ENCODE peak calls at places on chromosomes 11 and 22, in six cellular contexts. H is stomach, Y is iPS DF 6.9, X is aorta, K is neuronal stem cell, V is heart left ventricle. P is an unnamed sample.

GRCh38 chr11:105665281-105665680 is 55.4 kb downstream of the GRIA4 start:
- DNase-seq in H (no peak), Y (no peak), X (no peak), V (no peak), K (no peak), P (no peak)

GRCh38 chr22:47854680-47855079 is 1092.2 kb downstream of the TBC1D22A start:
- DNase-seq in V (no peak), X (no peak), H (no peak), K (no peak), Y (no peak), P (no peak)

GRCh38 chr11:65448418-65449196 is 26.0 kb downstream of the NEAT1 start:
- DNase-seq in Y (no peak), V (no peak), X (no peak), K (no peak), H (peak), P (peak)

GRCh38 chr11:37072538-37072937 is 474.5 kb upstream of the RAG2 start:
- DNase-seq in V (no peak), Y (no peak), K (no peak), X (no peak), H (no peak), P (no peak)

GRCh38 chr11:5690736-5691135 is 1.1 kb downstream of the TRIM22 start:
- DNase-seq in H (no peak), V (no peak), Y (no peak), K (no peak), X (no peak), P (no peak)

GRCh38 chr11:92917927-92918326 is 51.5 kb upstream of the MTNR1B start:
- DNase-seq in Y (no peak), X (no peak), K (no peak), V (no peak), H (no peak), P (no peak)

GRCh38 chr11:74937696-74938475 is 11.0 kb downstream of the XRRA1 start:
- DNase-seq in X (no peak), K (no peak), Y (no peak), V (no peak), H (no peak), P (no peak)

GRCh38 chr22:35315855-35316745 is 16.4 kb downstream of the TOM1 start:
- DNase-seq in K (no peak), H (no peak), X (peak), V (peak), Y (no peak), P (peak)

GRCh38 chr22:38843716-38844660 is at the start of gene NPTXR:
- DNase-seq in K (peak), V (peak), H (peak), X (peak), Y (no peak), P (no peak)

GRCh38 chr11:8812438-8812837 is 98.6 kb upstream of the AKIP1 start:
- DNase-seq in K (no peak), V (no peak), H (peak), Y (no peak), X (peak), P (peak)

GRCh38 chr11:80365315-80365714 is 924.5 kb upstream of the TENM4 start:
- DNase-seq in Y (no peak), H (no peak), X (no peak), K (no peak), V (no peak), P (no peak)

GRCh38 chr11:504053-504993 is 2.7 kb downstream of the RNH1 start:
- DNase-seq in K (no peak), H (peak), Y (no peak), V (no peak), X (peak), P (peak)

GRCh38 chr11:47369676-47370075 is 8.7 kb downstream of the SPI1 start:
- DNase-seq in Y (no peak), H (no peak), X (no peak), K (no peak), V (no peak), P (no peak)

GRCh38 chr11:31022080-31022479 is 347.5 kb downstream of the DCDC1 start:
- DNase-seq in H (no peak), K (no peak), X (no peak), Y (no peak), V (no peak), P (no peak)
- H3K27ac ChIP-seq in H (no peak), K (no peak), X (no peak), Y (no peak), V (no peak), P (no peak)

GRCh38 chr11:72741849-72742521 is 10.2 kb downstream of the ARAP1 start:
- DNase-seq in K (no peak), H (no peak), V (peak), X (no peak), Y (no peak), P (no peak)

GRCh38 chr11:72743321-72744221 is 8.6 kb downstream of the ARAP1 start:
- DNase-seq in V (peak), Y (no peak), K (no peak), X (no peak), H (no peak), P (no peak)

GRCh38 chr11:72741429-72741833 is 10.8 kb downstream of the ARAP1 start:
- DNase-seq in X (peak), V (no peak), Y (no peak), K (no peak), H (no peak), P (no peak)

GRCh38 chr11:72744474-72744873 is 7.7 kb downstream of the ARAP1 start:
- DNase-seq in K (no peak), V (peak), X (no peak), H (no peak), Y (no peak), P (no peak)

DNA sequence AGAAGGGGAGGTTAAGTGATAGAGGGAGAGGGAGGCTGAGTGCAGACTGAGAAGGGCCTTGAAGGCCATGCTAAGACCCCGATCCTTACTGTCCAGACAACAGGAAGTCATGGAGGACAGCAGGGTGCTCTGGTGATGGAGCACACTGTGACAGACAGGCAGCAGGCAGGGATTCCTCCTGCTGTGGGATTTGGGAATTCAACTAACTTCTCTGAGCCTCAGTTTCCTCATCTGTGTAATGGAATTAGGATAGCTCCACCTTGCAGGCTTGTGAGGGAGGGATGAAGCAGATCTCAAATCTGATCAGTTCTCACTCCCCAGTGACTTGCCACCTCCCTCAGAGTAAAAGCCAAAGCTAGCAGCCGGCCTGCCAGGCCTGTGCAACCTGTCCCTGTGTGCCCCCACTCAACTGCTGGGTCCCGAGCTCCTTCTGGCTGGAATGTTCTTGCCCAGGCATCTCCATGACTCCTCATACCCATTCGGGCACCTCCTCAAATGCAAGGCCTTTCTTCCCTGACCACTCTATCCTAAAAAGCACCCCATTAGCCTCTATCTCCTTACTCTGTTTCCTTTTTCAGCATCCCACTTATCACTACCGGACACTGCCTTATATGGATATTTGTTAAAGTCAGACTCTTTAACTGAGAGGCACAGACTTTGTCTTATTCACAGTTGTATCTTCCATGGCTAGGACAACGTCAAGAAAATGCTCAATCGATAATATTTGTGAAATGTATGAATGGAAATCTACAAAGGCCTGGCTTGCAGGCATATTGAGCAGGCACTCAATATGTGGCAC is 9.5 kb downstream of the ARAP1 start:
- DNase-seq in H (no peak), K (no peak), X (no peak), V (peak), Y (no peak), P (no peak)
- H3K27ac ChIP-seq in H (no peak), K (no peak), X (no peak), V (no peak), Y (no peak), P (no peak)

GRCh38 chr22:30637701-30638114 is 2.1 kb downstream of the SLC35E4 start:
- DNase-seq in Y (no peak), X (no peak), V (no peak), K (no peak), H (no peak), P (no peak)

GRCh38 chr22:30635273-30636225 is at the start of gene SLC35E4:
- DNase-seq in H (peak), Y (peak), K (peak), X (peak), V (peak), P (peak)

GRCh38 chr22:30640361-30640760 is 4.8 kb downstream of the SLC35E4 start:
- DNase-seq in Y (no peak), K (no peak), H (no peak), V (no peak), X (no peak), P (no peak)

GRCh38 chr22:30634477-30635233 is 926 bp upstream of the SLC35E4 start:
- DNase-seq in V (peak), Y (peak), X (peak), H (peak), K (peak), P (peak)

GRCh38 chr22:30636226-30637077 is 871 bp downstream of the SLC35E4 start:
- DNase-seq in Y (no peak), K (no peak), H (peak), X (peak), V (peak), P (peak)
- H3K27ac ChIP-seq in Y (no peak), K (no peak), H (peak), X (no peak), V (peak), P (peak)

GRCh38 chr22:46696614-46697013 is 41.4 kb downstream of the CERK start:
- DNase-seq in V (no peak), H (no peak), X (no peak), Y (no peak), K (no peak), P (no peak)

GRCh38 chr22:46696225-46696518 is 41.9 kb downstream of the CERK start:
- DNase-seq in V (no peak), X (peak), K (no peak), Y (no peak), H (peak), P (no peak)

GRCh38 chr22:46693634-46694422 is 44.2 kb downstream of the CERK start:
- DNase-seq in X (peak), H (no peak), K (no peak), V (no peak), Y (no peak), P (no peak)

GRCh38 chr22:46694423-46695170 is 43.5 kb downstream of the CERK start:
- DNase-seq in X (peak), Y (no peak), K (no peak), H (no peak), V (no peak), P (no peak)

GRCh38 chr22:46695346-46696224 is 42.5 kb downstream of the CERK start:
- DNase-seq in H (no peak), Y (no peak), X (peak), K (no peak), V (no peak), P (no peak)
- H3K27ac ChIP-seq in H (no peak), Y (no peak), X (no peak), K (no peak), V (no peak), P (no peak)

GRCh38 chr11:67434395-67434881 is 3.0 kb downstream of the PTPRCAP start:
- DNase-seq in V (no peak), X (no peak), H (no peak), K (no peak), Y (no peak), P (no peak)
- H3K27ac ChIP-seq in V (no peak), X (no peak), H (no peak), K (no peak), Y (no peak), P (no peak)